ENCODE peak calls at places on chromosomes 2 and 18, in five cellular contexts. W, Q, C, H and V are unnamed samples.

GRCh38 chr18:31624892-31625640 is 33.4 kb downstream of the TTR start:
- DNase-seq in W (no peak), H (no peak), Q (no peak), C (no peak), V (no peak)

GRCh38 chr18:2420367-2420766 is 150.9 kb downstream of the METTL4 start:
- DNase-seq in Q (no peak), C (no peak), H (no peak), W (no peak), V (no peak)

GRCh38 chr2:3542107-3542506 is 16.0 kb downstream of the RNASEH1 start:
- DNase-seq in Q (no peak), H (no peak), C (no peak), W (no peak), V (no peak)

GRCh38 chr18:7272268-7273049 is 41.6 kb downstream of the LRRC30 start:
- DNase-seq in C (peak), H (peak), W (peak), Q (peak), V (peak)

GRCh38 chr2:49914281-49914680 is 760.0 kb upstream of the FSHR start:
- DNase-seq in C (no peak), H (no peak), Q (no peak), W (peak), V (peak)

GRCh38 chr2:142588269-142588668 is 289.2 kb upstream of the KYNU start:
- DNase-seq in C (no peak), H (no peak), W (no peak), Q (no peak), V (no peak)

GRCh38 chr2:163711699-163712098 is 24.1 kb downstream of the FIGN start:
- DNase-seq in W (no peak), H (no peak), Q (no peak), C (no peak), V (no peak)

GRCh38 chr2:201638331-201638730 is 5.0 kb downstream of the TMEM237 start:
- DNase-seq in Q (no peak), W (no peak), H (peak), C (no peak), V (no peak)

GRCh38 chr2:175251425-175252041 is 70.0 kb upstream of the ATP5MC3 start:
- DNase-seq in C (no peak), Q (no peak), H (peak), W (peak), V (peak)

GRCh38 chr2:66428986-66429612 is 5.8 kb upstream of the MEIS1 start:
- DNase-seq in W (no peak), Q (no peak), H (peak), C (no peak), V (peak)

GRCh38 chr2:121276341-121276740 is 8.7 kb downstream of the TFCP2L1 start:
- DNase-seq in Q (no peak), H (no peak), W (no peak), C (no peak), V (no peak)

GRCh38 chr18:3067213-3068118 is 54.5 kb upstream of the LPIN2 start:
- DNase-seq in H (no peak), W (no peak), C (no peak), Q (no peak), V (no peak)

GRCh38 chr18:8450898-8451665 is 158.2 kb upstream of the RAB12 start:
- DNase-seq in W (no peak), Q (no peak), H (no peak), C (peak), V (no peak)

GRCh38 chr2:20118051-20118450 is 66.6 kb upstream of the LAPTM4A start:
- DNase-seq in H (no peak), W (no peak), Q (no peak), C (no peak), V (no peak)

GRCh38 chr2:98134138-98134537 is 47.2 kb downstream of the VWA3B start:
- DNase-seq in C (no peak), H (no peak), Q (no peak), W (peak), V (no peak)

GRCh38 chr18:77857926-77858325 is 608.3 kb downstream of the GALR1 start:
- DNase-seq in H (no peak), Q (no peak), C (no peak), W (no peak), V (no peak)

GRCh38 chr2:200354823-200355751 is 48.6 kb downstream of the SPATS2L start:
- DNase-seq in Q (no peak), C (no peak), H (no peak), W (no peak), V (peak)

GRCh38 chr2:226159875-226160479 is 639.6 kb downstream of the IRS1 start:
- DNase-seq in W (no peak), H (no peak), C (no peak), Q (no peak), V (no peak)

GRCh38 chr2:237205551-237205950 is 119.9 kb downstream of the COPS8 start:
- DNase-seq in W (no peak), Q (no peak), C (no peak), H (no peak), V (no peak)

GRCh38 chr2:67290451-67290991 is 106.6 kb upstream of the ETAA1 start:
- DNase-seq in H (peak), W (peak), C (no peak), Q (no peak), V (peak)

GRCh38 chr2:6864938-6865345 is 765 bp downstream of the CMPK2 start:
- DNase-seq in C (no peak), Q (peak), H (no peak), W (no peak), V (no peak)

GRCh38 chr2:235936493-235936892 is 231.7 kb downstream of the GBX2 start:
- DNase-seq in H (no peak), C (no peak), Q (no peak), W (no peak), V (peak)

GRCh38 chr2:186605041-186605440 is 15.2 kb downstream of the ITGAV start:
- DNase-seq in C (no peak), H (no peak), W (no peak), Q (no peak), V (no peak)

GRCh38 chr18:10841203-10841602 is 308.2 kb downstream of the PIEZO2 start:
- DNase-seq in W (no peak), C (no peak), Q (no peak), H (no peak), V (no peak)

GRCh38 chr2:61434314-61434713 is 36.6 kb downstream of the USP34 start:
- DNase-seq in H (no peak), Q (no peak), W (no peak), C (no peak), V (no peak)

GRCh38 chr2:207149253-207150213 is 16.2 kb downstream of the KLF7 start:
- DNase-seq in Q (peak), H (no peak), C (no peak), W (no peak), V (no peak)

GRCh38 chr2:102130651-102130991 is 11.9 kb upstream of the IL1R1 start:
- DNase-seq in H (no peak), W (no peak), Q (no peak), C (no peak), V (no peak)

GRCh38 chr2:231047270-231047921 is 9.3 kb upstream of the PSMD1 start:
- DNase-seq in H (no peak), Q (no peak), W (no peak), C (no peak), V (no peak)

GRCh38 chr2:231012471-231012870 is 16.6 kb downstream of the SPATA3 start:
- DNase-seq in W (no peak), H (no peak), Q (no peak), C (no peak), V (no peak)

GRCh38 chr2:120684691-120685402 is 50.8 kb upstream of the GLI2 start:
- DNase-seq in W (no peak), Q (no peak), C (no peak), H (peak), V (peak)

GRCh38 chr2:68689553-68690537 is 44.8 kb upstream of the ARHGAP25 start:
- DNase-seq in C (no peak), W (no peak), Q (no peak), H (no peak), V (no peak)

GRCh38 chr2:48860391-48860790 is 104.9 kb upstream of the LHCGR start:
- DNase-seq in H (no peak), C (no peak), Q (no peak), W (no peak), V (no peak)

GRCh38 chr2:58101500-58101899 is 54.9 kb downstream of the VRK2 start:
- DNase-seq in H (no peak), Q (no peak), C (no peak), W (no peak), V (no peak)

GRCh38 chr2:70779911-70780580 is 10.4 kb downstream of the FIGLA start:
- DNase-seq in H (no peak), C (no peak), Q (no peak), W (peak), V (peak)